ENCODE peak calls at places on chromosome 12, in eight cellular contexts. C is NCI-H345; U is activated CD4-positive, alpha-beta memory T cell treated with anti-CD3 and anti-CD28 coated beads, Interleukin-2, amount 10 ng/mL, durations not matched to agents 7 days and 5 days; S is T-helper 9 cell; E is HL-60; A is GOT3; O is NCI-H510A treated with DMSO at 0.1 percent for 48 hours; M is astrocyte of the cerebellum. W is an unnamed sample.

GRCh38 chr12:128823216-128823915 is 392 bp downstream of the SLC15A4 start:
- DNase-seq in A (no peak), E (no peak), O (peak; percentile 55), M (no peak), U (peak; percentile 38), S (no peak), C (peak; percentile 39), W (peak; percentile 10)

GRCh38 chr12:1660304-1661187 is 30.3 kb upstream of the ADIPOR2 start:
- DNase-seq in A (no peak), S (peak; percentile 61), O (no peak), U (peak; percentile 56), C (no peak), M (no peak), E (peak; percentile 71), W (peak; percentile 30)

GRCh38 chr12:17591113-17591512 is 498.9 kb downstream of the RERGL start:
- DNase-seq in E (no peak), O (no peak), C (no peak), M (no peak), A (no peak), U (no peak), S (no peak), W (no peak)

GRCh38 chr12:87678453-87678852 is 350.7 kb downstream of the C12orf50 start:
- DNase-seq in U (no peak), O (no peak), A (no peak), C (peak; percentile 5), E (no peak), M (no peak), S (no peak), W (no peak)

GRCh38 chr12:4256043-4256826 is 17.3 kb upstream of the CCND2 start:
- DNase-seq in E (no peak), U (no peak), O (no peak), C (no peak), S (no peak), M (no peak), A (no peak), W (no peak)

GRCh38 chr12:1879633-1880032 is 38.8 kb downstream of the CACNA2D4 start:
- DNase-seq in C (no peak), S (no peak), A (no peak), E (no peak), O (no peak), M (no peak), U (no peak), W (no peak)

GRCh38 chr12:34205401-34205800 is 183.1 kb downstream of the ALG10 start:
- DNase-seq in A (no peak), O (no peak), M (no peak), U (no peak), S (no peak), E (no peak), C (no peak), W (no peak)

GRCh38 chr12:87329076-87329863 is 699.9 kb downstream of the C12orf50 start:
- DNase-seq in C (no peak), O (no peak), M (no peak), S (no peak), U (no peak), E (no peak), A (no peak), W (no peak)

GRCh38 chr12:68532887-68533248 is 77.8 kb upstream of the RAP1B start:
- DNase-seq in C (no peak), U (no peak), M (no peak), O (no peak), S (no peak), E (no peak), A (no peak), W (no peak)

GRCh38 chr12:116060765-116061164 is 216.7 kb downstream of the MED13L start:
- DNase-seq in A (no peak), S (no peak), C (no peak), M (no peak), U (no peak), E (peak; percentile 4), O (no peak), W (peak; percentile 54)

GRCh38 chr12:15701212-15701611 is 88.0 kb downstream of the EPS8 start:
- DNase-seq in C (no peak), O (no peak), E (no peak), M (no peak), U (peak; percentile 18), A (no peak), S (no peak), W (no peak)